ENCODE peak calls at places on chromosomes 1 and 21, in five cellular contexts. Y is NCI-H1092 treated with DMSO at 0.1 percent for 48 hours, M is ureter, W is A172, R is T-helper 2 cell. S is an unnamed sample.

GRCh38 chr1:29651684-29652665 is 415.7 kb downstream of the PTPRU start:
- DNase-seq in Y (no peak), M (peak; percentile 15), W (no peak), R (no peak), S (no peak)

GRCh38 chr1:51372561-51372960 is 42.2 kb upstream of the TTC39A start:
- DNase-seq in Y (no peak), M (no peak), W (no peak), R (no peak), S (no peak)

GRCh38 chr1:202029171-202029665 is 18.8 kb downstream of the ELF3 start:
- DNase-seq in Y (peak; percentile 21), M (no peak), W (peak; percentile 95), R (no peak), S (peak; percentile 92)

GRCh38 chr1:113918243-113918642 is 10.9 kb upstream of the HIPK1 start:
- DNase-seq in Y (no peak), M (no peak), W (no peak), R (no peak), S (no peak)

GRCh38 chr21:44926364-44927101 is 5.8 kb upstream of the ITGB2 start:
- DNase-seq in Y (no peak), M (no peak), W (no peak), R (no peak), S (peak; percentile 39)

GRCh38 chr1:64196074-64196869 is 7.2 kb upstream of the UBE2U start:
- DNase-seq in Y (no peak), M (no peak), W (no peak), R (no peak), S (no peak)

GRCh38 chr21:33368124-33368523 is 35.1 kb upstream of the IFNGR2 start:
- DNase-seq in Y (no peak), M (no peak), W (no peak), R (no peak), S (no peak)

GRCh38 chr1:188261849-188262248 is 1433.1 kb downstream of the PLA2G4A start:
- DNase-seq in Y (no peak), M (no peak), W (no peak), R (no peak), S (peak; percentile 4)

GRCh38 chr1:219038398-219038797 is 135.3 kb upstream of the LYPLAL1 start:
- DNase-seq in Y (no peak), M (no peak), W (no peak), R (no peak), S (no peak)

GRCh38 chr1:27527857-27528700 is 38.1 kb upstream of the WASF2 start:
- DNase-seq in Y (peak; percentile 93), M (no peak), W (no peak), R (peak; percentile 24), S (no peak)

GRCh38 chr1:212981025-212981495 is 30.7 kb downstream of the VASH2 start:
- DNase-seq in Y (peak; percentile 67), M (no peak), W (no peak), R (no peak), S (no peak)

GRCh38 chr1:177611402-177611801 is 358.5 kb downstream of the SEC16B start:
- DNase-seq in Y (no peak), M (no peak), W (no peak), R (no peak), S (no peak)

GRCh38 chr1:229694053-229694693 is 68.1 kb downstream of the URB2 start:
- DNase-seq in Y (peak; percentile 82), M (peak; percentile 59), W (peak; percentile 85), R (no peak), S (peak; percentile 79)

GRCh38 chr1:10398278-10398733 is 558 bp upstream of the PGD start:
- DNase-seq in Y (no peak), M (no peak), W (no peak), R (no peak), S (peak; percentile 31)

S was measured in M059J.